ENCODE peak calls at places on chromosomes 12 and 14, in five cellular contexts. M is tibial nerve, C is astrocyte of the spinal cord, F is fibroblast of pulmonary artery, Z is prostate gland. G is an unnamed sample.
A peak's percentile ranks its signal among the peaks of the same experiment; 100 is the strongest.

GRCh38 chr12:58034712-58035111 is 93.3 kb downstream of the ATP23 start:
- DNase-seq in M (no peak), C (no peak), F (no peak), Z (peak; percentile 10), G (no peak)

GRCh38 chr12:22307811-22308210 is 26.7 kb downstream of the ST8SIA1 start:
- DNase-seq in M (no peak), C (no peak), F (no peak), Z (no peak), G (no peak)

GRCh38 chr12:15540469-15540872 is 218.2 kb downstream of the PTPRO start:
- DNase-seq in M (no peak), C (no peak), F (peak; percentile 56), Z (no peak), G (no peak)

GRCh38 chr12:109735051-109735521 is 21.5 kb downstream of the FAM222A start:
- DNase-seq in M (no peak), C (no peak), F (no peak), Z (no peak), G (peak; percentile 2)

GRCh38 chr12:121452356-121453021 is 52.6 kb downstream of the RNF34 start:
- DNase-seq in M (no peak), C (no peak), F (no peak), Z (peak; percentile 73), G (no peak)

GRCh38 chr12:105206686-105207374 is 29.1 kb downstream of the APPL2 start:
- DNase-seq in M (no peak), C (no peak), F (no peak), Z (no peak), G (no peak)

GRCh38 chr14:74703043-74703442 is 9.8 kb downstream of the AREL1 start:
- DNase-seq in M (no peak), C (no peak), F (no peak), Z (no peak), G (no peak)

GRCh38 chr14:69776875-69777453 is 10.0 kb downstream of the SRSF5 start:
- DNase-seq in M (no peak), C (no peak), F (no peak), Z (no peak), G (no peak)

GRCh38 chr12:16880864-16881285 is 274.9 kb upstream of the LMO3 start:
- DNase-seq in M (no peak), C (no peak), F (no peak), Z (no peak), G (no peak)

GRCh38 chr14:71354801-71355200 is 447.5 kb downstream of the PCNX1 start:
- DNase-seq in M (no peak), C (peak; percentile 33), F (peak; percentile 36), Z (no peak), G (no peak)

GRCh38 chr14:77892381-77892871 is 92.5 kb downstream of the ADCK1 start:
- DNase-seq in M (no peak), C (peak; percentile 30), F (peak; percentile 72), Z (no peak), G (peak; percentile 26)

GRCh38 chr12:26704684-26705475 is 128.1 kb downstream of the ITPR2 start:
- DNase-seq in M (no peak), C (peak; percentile 47), F (peak; percentile 57), Z (no peak), G (no peak)

GRCh38 chr12:29739279-29739991 is 44.3 kb downstream of the TMTC1 start:
- DNase-seq in M (no peak), C (peak; percentile 65), F (peak; percentile 34), Z (no peak), G (no peak)

GRCh38 chr12:29216797-29217583 is 67.9 kb downstream of the FAR2 start:
- DNase-seq in M (no peak), C (peak; percentile 20), F (peak; percentile 65), Z (no peak), G (no peak)

GRCh38 chr12:70359458-70360197 is 6.5 kb upstream of the KCNMB4 start:
- DNase-seq in M (no peak), C (no peak), F (peak; percentile 13), Z (no peak), G (no peak)

GRCh38 chr14:29587761-29588160 is 339.9 kb downstream of the PRKD1 start:
- DNase-seq in M (no peak), C (no peak), F (peak; percentile 32), Z (no peak), G (no peak)

GRCh38 chr14:95513261-95513660 is 3.2 kb downstream of the SYNE3 start:
- DNase-seq in M (no peak), C (no peak), F (no peak), Z (no peak), G (no peak)

GRCh38 chr12:623865-624372 is 39.3 kb downstream of the NINJ2 start:
- DNase-seq in M (no peak), C (no peak), F (no peak), Z (no peak), G (no peak)

GRCh38 chr14:60721331-60722162 is 2.6 kb downstream of the SIX4 start:
- DNase-seq in M (no peak), C (peak; percentile 79), F (peak; percentile 41), Z (peak; percentile 51), G (no peak)

GRCh38 chr12:49939707-49940106 is 10.8 kb upstream of the AQP2 start:
- DNase-seq in M (no peak), C (no peak), F (no peak), Z (no peak), G (no peak)

GRCh38 chr14:54759982-54760585 is 142.5 kb downstream of the GCH1 start:
- DNase-seq in M (no peak), C (no peak), F (no peak), Z (no peak), G (no peak)

GRCh38 chr14:77024171-77024627 is 4.3 kb downstream of the IRF2BPL start:
- DNase-seq in M (no peak), C (peak; percentile 51), F (peak; percentile 59), Z (peak; percentile 47), G (peak; percentile 42)

GRCh38 chr12:2691340-2692111 is 103.2 kb upstream of the FKBP4 start:
- DNase-seq in M (no peak), C (no peak), F (peak; percentile 3), Z (no peak), G (no peak)

GRCh38 chr14:49853572-49854375 is 1.2 kb upstream of the NEMF start:
- DNase-seq in M (peak; percentile 73), C (peak; percentile 86), F (peak; percentile 89), Z (peak; percentile 56), G (peak; percentile 62)

GRCh38 chr12:43692064-43692463 is 66.5 kb downstream of the PUS7L start:
- DNase-seq in M (no peak), C (peak; percentile 57), F (peak; percentile 57), Z (no peak), G (no peak)

GRCh38 chr12:59304077-59304721 is 291.6 kb upstream of the SLC16A7 start:
- DNase-seq in M (no peak), C (no peak), F (no peak), Z (no peak), G (no peak)

GRCh38 chr12:47990351-47991105 is 13.7 kb downstream of the COL2A1 start:
- DNase-seq in M (no peak), C (no peak), F (no peak), Z (no peak), G (no peak)

GRCh38 chr12:69161835-69162234 is 77.5 kb upstream of the CPSF6 start:
- DNase-seq in M (no peak), C (no peak), F (peak; percentile 18), Z (no peak), G (no peak)

GRCh38 chr12:116534341-116535121 is 24.6 kb upstream of the MAP1LC3B2 start:
- DNase-seq in M (no peak), C (peak; percentile 36), F (no peak), Z (peak; percentile 22), G (no peak)

GRCh38 chr14:72710212-72710611 is 183.7 kb downstream of the DPF3 start:
- DNase-seq in M (no peak), C (peak; percentile 34), F (peak; percentile 23), Z (no peak), G (no peak)

GRCh38 chr12:64221656-64222010 is 463 bp downstream of the KICS2 start:
- DNase-seq in M (peak; percentile 85), C (peak; percentile 78), F (peak; percentile 76), Z (peak; percentile 78), G (peak; percentile 87)

GRCh38 chr12:94898388-94898787 is 105.1 kb downstream of the NDUFA12 start:
- DNase-seq in M (no peak), C (peak; percentile 14), F (peak; percentile 14), Z (no peak), G (no peak)
- TF ChIP-seq CTCF in M (no peak), C (peak; percentile 46), F (peak; percentile 36), Z (peak; percentile 22), G (peak; percentile 38)

DNA sequence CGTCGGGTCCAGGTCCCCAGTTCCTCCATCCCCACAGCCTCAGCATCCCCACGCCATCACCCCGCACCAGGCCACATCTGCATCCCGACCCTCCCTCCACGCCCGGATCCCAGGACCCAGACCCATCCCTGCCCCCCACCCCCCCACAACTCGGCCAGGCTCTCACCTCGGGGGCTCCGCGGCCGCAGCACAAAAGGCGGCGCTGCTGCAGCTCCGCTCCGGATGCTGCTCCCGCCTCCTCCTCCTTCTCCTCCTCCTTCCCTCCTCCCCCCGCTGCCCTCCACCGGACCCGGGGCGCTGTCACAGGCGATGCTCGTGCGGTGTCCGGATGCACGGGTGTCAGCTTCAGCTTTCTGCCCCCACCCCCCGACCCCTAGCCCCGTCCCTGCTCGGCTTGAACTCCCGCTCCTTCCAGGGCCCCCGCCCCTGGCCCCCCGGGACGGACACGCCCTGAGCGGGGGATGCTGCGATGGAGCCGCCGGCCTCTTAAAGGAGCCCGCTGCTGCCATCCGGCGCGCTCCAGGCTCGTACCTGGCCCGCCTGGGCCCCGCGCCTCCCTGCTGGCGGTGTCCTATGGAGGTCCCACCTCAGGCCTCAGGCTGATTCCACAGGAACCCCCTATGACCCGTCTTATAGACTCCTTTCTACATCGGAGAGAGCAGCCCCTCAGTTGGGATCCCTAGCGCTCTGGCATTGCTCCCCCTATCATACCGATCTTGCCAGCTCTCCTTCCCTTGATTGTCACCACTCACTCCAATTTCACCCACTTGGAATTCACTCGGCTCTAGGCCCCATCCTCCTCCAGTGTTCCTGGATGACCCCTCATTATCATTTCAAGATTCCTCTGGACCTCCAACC is at the start of gene MAP3K12:
- DNase-seq in M (peak; percentile 68), C (peak; percentile 51), F (peak; percentile 75), Z (no peak), G (peak; percentile 68)
- TF ChIP-seq CTCF in M (no peak), C (peak; percentile 21), F (no peak), Z (no peak), G (no peak)

DNA sequence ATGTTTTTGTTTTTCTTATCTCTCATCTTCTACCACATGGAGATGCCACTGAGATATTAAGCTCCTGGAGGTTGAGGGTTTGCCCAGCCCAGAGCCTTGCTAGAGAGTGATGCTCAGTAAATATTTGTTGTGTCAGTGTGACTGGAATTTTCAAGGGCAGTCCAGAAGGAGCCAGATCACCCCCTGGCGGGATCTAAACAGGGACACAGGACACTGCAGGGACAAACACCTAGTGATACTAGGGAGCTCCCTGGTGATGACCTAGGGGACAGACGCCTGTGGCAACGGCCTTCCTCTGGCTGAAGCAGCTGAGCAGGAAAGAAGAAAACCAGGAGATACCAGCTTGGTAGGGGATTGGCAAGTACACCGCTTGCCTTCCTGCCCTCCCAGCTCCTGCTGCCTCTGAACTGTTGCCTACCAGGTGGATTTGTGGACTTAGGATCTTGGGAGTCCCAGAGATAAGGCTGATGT is 714.4 kb upstream of the TBX3 start:
- DNase-seq in M (no peak), C (no peak), F (no peak), Z (no peak), G (no peak)
- TF ChIP-seq CTCF in M (no peak), C (no peak), F (no peak), Z (no peak), G (peak; percentile 33)

GRCh38 chr12:61536525-61536924 is 723.7 kb upstream of the USP15 start:
- DNase-seq in M (no peak), C (no peak), F (no peak), Z (no peak), G (no peak)

GRCh38 chr12:61536117-61536516 is 724.1 kb upstream of the USP15 start:
- DNase-seq in M (no peak), C (no peak), F (no peak), Z (no peak), G (no peak)

GRCh38 chr12:61538951-61539350 is 721.3 kb upstream of the USP15 start:
- DNase-seq in M (no peak), C (no peak), F (no peak), Z (no peak), G (no peak)
- TF ChIP-seq CTCF in M (no peak), C (no peak), F (no peak), Z (no peak), G (no peak)

G was measured in left ventricle myocardium inferior.